ENCODE peak calls at places on chromosome 14, in nine cellular contexts. R, Q, U, V, M, X, B, F and A are unnamed samples.
A peak's percentile ranks its signal among the peaks of the same experiment; 100 is the strongest.

GRCh38 chr14:104094709-104095425 is 9.4 kb downstream of the ASPG start:
- DNase-seq in R (peak; percentile 80), Q (no peak), U (peak; percentile 55), V (peak; percentile 18), M (peak; percentile 63), X (peak; percentile 93), B (peak; percentile 55), F (no peak), A (no peak)

GRCh38 chr14:100445436-100446088 is 122.4 kb downstream of the SLC25A47 start:
- DNase-seq in R (no peak), Q (no peak), U (no peak), V (no peak), M (no peak), X (no peak), B (no peak), F (no peak), A (no peak)

GRCh38 chr14:76514599-76514998 is 138.7 kb downstream of the ESRRB start:
- DNase-seq in R (no peak), Q (no peak), U (no peak), V (no peak), M (no peak), X (no peak), B (peak; percentile 5), F (no peak), A (no peak)

GRCh38 chr14:75619598-75619997 is 41.1 kb downstream of the ERG28 start:
- DNase-seq in R (no peak), Q (no peak), U (no peak), V (no peak), M (no peak), X (no peak), B (no peak), F (no peak), A (no peak)

GRCh38 chr14:25003537-25003936 is 46.4 kb downstream of the STXBP6 start:
- DNase-seq in R (no peak), Q (no peak), U (no peak), V (peak; percentile 82), M (no peak), X (no peak), B (peak; percentile 60), F (no peak), A (no peak)

GRCh38 chr14:72476657-72477499 is 417.0 kb downstream of the DPF3 start:
- DNase-seq in R (no peak), Q (peak; percentile 23), U (peak; percentile 2), V (peak; percentile 79), M (no peak), X (no peak), B (peak; percentile 30), F (peak; percentile 95), A (peak; percentile 16)

GRCh38 chr14:102362084-102362483 is 606 bp downstream of the CINP start:
- DNase-seq in R (no peak), Q (no peak), U (no peak), V (peak; percentile 31), M (no peak), X (no peak), B (peak; percentile 14), F (no peak), A (no peak)

GRCh38 chr14:61549425-61549824 is 145.9 kb upstream of the HIF1A start:
- DNase-seq in R (no peak), Q (no peak), U (no peak), V (peak; percentile 78), M (no peak), X (no peak), B (peak; percentile 77), F (no peak), A (no peak)

GRCh38 chr14:102094101-102094500 is 7.3 kb upstream of the HSP90AA1 start:
- DNase-seq in R (no peak), Q (no peak), U (no peak), V (no peak), M (no peak), X (no peak), B (peak; percentile 38), F (no peak), A (no peak)

GRCh38 chr14:85731198-85731597 is 201.3 kb downstream of the FLRT2 start:
- DNase-seq in R (no peak), Q (peak; percentile 44), U (no peak), V (peak; percentile 84), M (no peak), X (no peak), B (peak; percentile 72), F (peak; percentile 87), A (no peak)

GRCh38 chr14:104395276-104395675 is 184.3 kb upstream of the C14orf180 start:
- DNase-seq in R (no peak), Q (no peak), U (no peak), V (no peak), M (no peak), X (no peak), B (no peak), F (no peak), A (no peak)

GRCh38 chr14:95048771-95049312 is 108.5 kb downstream of the DICER1 start:
- DNase-seq in R (peak; percentile 15), Q (no peak), U (no peak), V (no peak), M (no peak), X (no peak), B (no peak), F (no peak), A (no peak)
- TF ChIP-seq CTCF in R (no peak), Q (no peak), U (no peak), V (no peak), M (no peak), X (no peak), B (no peak), F (no peak), A (no peak)

DNA sequence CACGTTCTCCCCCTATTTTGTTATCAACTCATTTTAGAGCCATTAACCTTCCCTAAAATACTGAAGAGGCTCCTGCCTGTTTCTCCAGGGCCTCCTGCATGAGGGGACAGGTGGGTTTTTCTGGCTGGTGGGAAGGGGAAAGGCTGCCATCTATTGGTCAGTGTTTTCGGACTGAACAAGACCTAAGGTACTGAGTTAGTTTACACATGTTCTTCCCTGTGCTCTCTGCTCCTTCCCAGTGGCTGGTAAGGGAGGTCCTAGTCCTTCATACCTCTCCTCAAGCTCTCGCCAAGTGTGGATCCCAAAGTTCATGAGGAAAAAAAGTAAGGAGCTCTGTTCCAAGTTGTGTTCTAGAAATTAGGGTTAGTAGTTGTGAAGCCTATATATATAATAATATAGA is 357.5 kb downstream of the FSCB start:
- DNase-seq in R (no peak), Q (no peak), U (no peak), V (no peak), M (no peak), X (peak; percentile 32), B (peak; percentile 46), F (no peak), A (peak; percentile 19)
- TF ChIP-seq CTCF in R (peak; percentile 4), Q (no peak), U (no peak), V (no peak), M (no peak), X (peak; percentile 62), B (peak; percentile 8), F (peak; percentile 27), A (peak; percentile 70)

GRCh38 chr14:66140213-66140918 is 345.8 kb upstream of the CCDC196 start:
- DNase-seq in R (no peak), Q (no peak), U (no peak), V (no peak), M (no peak), X (no peak), B (no peak), F (no peak), A (no peak)

GRCh38 chr14:66140963-66141362 is 345.2 kb upstream of the CCDC196 start:
- DNase-seq in R (no peak), Q (no peak), U (no peak), V (no peak), M (no peak), X (no peak), B (no peak), F (no peak), A (no peak)

GRCh38 chr14:66139432-66139831 is 346.7 kb upstream of the CCDC196 start:
- DNase-seq in R (no peak), Q (no peak), U (no peak), V (no peak), M (no peak), X (no peak), B (no peak), F (no peak), A (no peak)

GRCh38 chr14:66143387-66144112 is 342.6 kb upstream of the CCDC196 start:
- DNase-seq in R (no peak), Q (no peak), U (no peak), V (no peak), M (no peak), X (no peak), B (no peak), F (no peak), A (no peak)

GRCh38 chr14:66141733-66142132 is 344.4 kb upstream of the CCDC196 start:
- DNase-seq in R (peak; percentile 60), Q (no peak), U (no peak), V (no peak), M (no peak), X (no peak), B (no peak), F (no peak), A (no peak)
- TF ChIP-seq CTCF in R (no peak), Q (no peak), U (no peak), V (no peak), M (no peak), X (no peak), B (no peak), F (no peak), A (no peak)

GRCh38 chr14:35881280-35881679 is 55.1 kb downstream of the BRMS1L start:
- DNase-seq in R (no peak), Q (no peak), U (no peak), V (no peak), M (no peak), X (no peak), B (no peak), F (no peak), A (no peak)

GRCh38 chr14:35878272-35879140 is 52.4 kb downstream of the BRMS1L start:
- DNase-seq in R (no peak), Q (peak; percentile 71), U (no peak), V (peak; percentile 91), M (no peak), X (no peak), B (peak; percentile 91), F (peak; percentile 77), A (peak; percentile 39)

GRCh38 chr14:35879654-35880249 is 53.6 kb downstream of the BRMS1L start:
- DNase-seq in R (no peak), Q (no peak), U (no peak), V (peak; percentile 17), M (no peak), X (no peak), B (peak; percentile 41), F (no peak), A (no peak)

GRCh38 chr14:35879141-35879648 is 53.1 kb downstream of the BRMS1L start:
- DNase-seq in R (no peak), Q (no peak), U (no peak), V (peak; percentile 56), M (no peak), X (no peak), B (peak; percentile 32), F (no peak), A (no peak)

DNA sequence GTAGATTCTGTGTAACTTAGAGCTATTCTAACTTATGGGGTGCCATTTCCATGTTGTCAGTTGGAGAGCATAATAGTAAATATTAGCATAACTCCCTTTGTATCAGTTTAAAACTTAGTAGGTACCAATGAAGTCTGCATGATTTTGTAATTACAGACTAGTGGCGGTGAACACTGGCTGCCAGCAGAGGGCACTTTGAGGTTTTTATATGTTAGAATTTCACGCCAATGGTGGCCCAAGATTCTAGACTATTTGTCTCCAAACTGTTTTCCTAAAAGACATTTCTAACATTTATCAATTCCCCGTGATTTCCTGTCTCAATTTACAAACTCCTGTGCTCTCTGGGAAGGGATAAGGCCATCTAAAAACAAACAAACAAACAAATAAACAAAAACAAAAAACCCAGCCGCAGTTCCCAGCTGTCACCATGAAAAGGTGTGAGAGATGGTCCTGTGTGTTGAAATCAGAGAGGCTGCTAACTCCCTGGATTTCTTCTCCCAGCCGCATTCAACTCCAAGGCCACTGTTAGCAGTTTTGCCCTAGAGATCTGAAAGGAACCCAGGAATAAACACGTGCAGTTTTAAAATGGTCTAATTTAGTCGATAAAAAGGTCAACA is 57.6 kb downstream of the BRMS1L start:
- DNase-seq in R (no peak), Q (no peak), U (no peak), V (peak; percentile 32), M (no peak), X (peak; percentile 25), B (peak; percentile 49), F (no peak), A (no peak)
- TF ChIP-seq CTCF in R (peak; percentile 56), Q (peak; percentile 64), U (peak; percentile 68), V (peak; percentile 70), M (peak; percentile 10), X (peak; percentile 82), B (peak; percentile 73), F (peak; percentile 72), A (peak; percentile 76)